ENCODE peak calls at places on chromosomes 5 and 9, in eight cellular contexts. K, R, S, E, W, M, Z and J are unnamed samples.

GRCh38 chr5:106020889-106021288 is 1649.8 kb downstream of the EFNA5 start:
- DNase-seq in K (no peak), S (no peak), R (no peak), Z (no peak), M (no peak), E (no peak), W (no peak), J (no peak)

GRCh38 chr9:90300901-90301688 is 341.5 kb downstream of the DIRAS2 start:
- DNase-seq in Z (peak; percentile 59), R (no peak), S (no peak), E (no peak), W (no peak), M (peak; percentile 82), K (no peak), J (peak; percentile 27)

GRCh38 chr9:121326130-121326838 is 43.8 kb downstream of the STOM start:
- DNase-seq in W (peak; percentile 95), R (peak; percentile 80), E (peak; percentile 87), K (peak; percentile 56), M (no peak), Z (no peak), S (no peak), J (peak; percentile 43)

GRCh38 chr9:135344915-135345500 is 134.6 kb upstream of the PPP1R26 start:
- DNase-seq in E (no peak), W (no peak), Z (no peak), K (no peak), R (no peak), M (no peak), S (no peak), J (no peak)

GRCh38 chr5:169495252-169495548 is 88.4 kb upstream of the SPDL1 start:
- DNase-seq in W (no peak), R (no peak), S (no peak), Z (no peak), E (no peak), M (no peak), K (no peak), J (no peak)

GRCh38 chr9:121686930-121687541 is 35.6 kb downstream of the DAB2IP start:
- DNase-seq in R (peak; percentile 87), S (no peak), K (peak; percentile 87), E (peak; percentile 69), W (no peak), M (peak; percentile 79), Z (peak; percentile 43), J (peak; percentile 87)

GRCh38 chr9:106441283-106441682 is 421.7 kb upstream of the ZNF462 start:
- DNase-seq in W (no peak), R (no peak), E (no peak), M (no peak), S (no peak), K (no peak), Z (no peak), J (no peak)

GRCh38 chr5:150515446-150515845 is 7.5 kb downstream of the NDST1 start:
- DNase-seq in W (no peak), K (no peak), R (no peak), E (no peak), Z (no peak), S (no peak), M (no peak), J (no peak)

GRCh38 chr5:2238732-2239131 is 356.0 kb upstream of the IRX4 start:
- DNase-seq in Z (no peak), M (no peak), R (no peak), E (no peak), K (no peak), S (no peak), W (no peak), J (no peak)

GRCh38 chr5:38265546-38266179 is 7.3 kb downstream of the EGFLAM start:
- DNase-seq in K (peak; percentile 65), S (no peak), E (peak; percentile 48), M (peak; percentile 51), Z (peak; percentile 19), R (peak; percentile 87), W (no peak), J (peak; percentile 61)

GRCh38 chr5:125043781-125044391 is 297.4 kb upstream of the ZNF608 start:
- DNase-seq in K (no peak), M (peak; percentile 40), S (no peak), R (peak; percentile 80), W (no peak), E (no peak), Z (peak; percentile 6), J (peak; percentile 32)

GRCh38 chr5:82018462-82018861 is 46.6 kb downstream of the ATG10 start:
- DNase-seq in S (no peak), M (no peak), E (no peak), W (no peak), Z (no peak), R (peak; percentile 23), K (no peak), J (no peak)

GRCh38 chr5:3827624-3828023 is 232.0 kb downstream of the IRX1 start:
- DNase-seq in R (no peak), E (no peak), Z (no peak), M (no peak), W (no peak), K (no peak), S (no peak), J (no peak)

GRCh38 chr5:75306746-75307145 is 30.3 kb upstream of the HMGCR start:
- DNase-seq in S (no peak), M (no peak), K (no peak), E (no peak), R (no peak), Z (no peak), W (no peak), J (no peak)

GRCh38 chr9:105385372-105385985 is 62.4 kb upstream of the FSD1L start:
- DNase-seq in K (no peak), E (no peak), M (no peak), Z (no peak), W (no peak), R (peak; percentile 64), S (no peak), J (no peak)

GRCh38 chr5:51382759-51383493 is at the start of gene ISL1:
- DNase-seq in R (peak; percentile 84), W (no peak), E (no peak), M (peak; percentile 21), K (peak; percentile 33), Z (peak; percentile 57), S (no peak), J (peak; percentile 94)

GRCh38 chr9:121742923-121743322 is 91.5 kb downstream of the DAB2IP start:
- DNase-seq in M (no peak), Z (no peak), W (no peak), K (no peak), E (no peak), S (no peak), R (no peak), J (no peak)

GRCh38 chr9:101639301-101639700 is 44.5 kb upstream of the PPP3R2 start:
- DNase-seq in Z (no peak), K (no peak), W (no peak), E (no peak), M (no peak), R (no peak), S (no peak), J (no peak)

GRCh38 chr9:32524558-32525461 is 1.2 kb downstream of the RIGI start:
- DNase-seq in Z (no peak), E (no peak), W (no peak), S (no peak), M (no peak), R (peak; percentile 38), K (no peak), J (peak; percentile 71)

GRCh38 chr5:121596882-121597281 is 254.8 kb upstream of the FTMT start:
- DNase-seq in W (no peak), M (no peak), E (no peak), S (no peak), K (no peak), R (no peak), Z (no peak), J (no peak)

GRCh38 chr5:1666812-1667588 is 132.6 kb downstream of the MRPL36 start:
- DNase-seq in M (peak; percentile 58), R (peak; percentile 71), Z (no peak), S (no peak), W (no peak), K (peak; percentile 83), E (no peak), J (peak; percentile 47)

DNA sequence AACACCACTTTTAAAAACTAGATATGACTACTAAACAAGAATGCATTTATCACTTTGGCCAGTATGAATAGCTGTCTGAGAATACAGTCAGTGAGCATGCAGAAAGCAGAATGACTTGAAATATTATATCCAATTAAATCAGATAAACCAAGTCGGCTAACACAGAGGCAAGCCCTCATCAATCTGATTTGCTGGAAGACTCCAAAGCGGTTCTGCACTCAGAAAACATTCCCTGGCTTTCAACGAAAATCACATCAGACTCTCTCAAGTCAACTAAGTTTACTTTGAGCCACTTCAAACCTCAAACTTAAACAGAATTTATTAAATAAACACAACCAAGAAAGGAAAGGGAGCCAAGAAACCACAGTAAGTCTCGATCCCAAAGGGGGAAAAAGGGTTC is 1.4 kb downstream of the MYO10 start:
- DNase-seq in R (peak; percentile 38), W (no peak), S (no peak), M (no peak), E (no peak), K (no peak), Z (no peak), J (no peak)
- H3K4me3 ChIP-seq in R (peak overlapping the region; percentile 81), W (peak overlapping the region; percentile 92), S (peak overlapping the region; percentile 83), M (peak overlapping the region; percentile 89), E (peak overlapping the region; percentile 70), K (peak overlapping the region; percentile 56), Z (peak overlapping the region; percentile 81), J (peak overlapping the region; percentile 67)

GRCh38 chr5:58968350-58968749 is 385.5 kb downstream of the RAB3C start:
- DNase-seq in W (no peak), K (no peak), Z (no peak), E (no peak), R (no peak), S (no peak), M (no peak), J (no peak)
- TF ChIP-seq POLR2A in W (no peak), K (no peak), Z (no peak), E (no peak), R (no peak), S (no peak), M (no peak), J (no peak)

GRCh38 chr5:138439537-138440225 is 824 bp downstream of the REEP2 start:
- DNase-seq in M (no peak), E (no peak), Z (no peak), S (no peak), R (no peak), W (no peak), K (peak; percentile 40), J (no peak)
- H3K4me3 ChIP-seq in M (peak overlapping the region; percentile 57), E (peak overlapping the region; percentile 45), Z (peak overlapping the region; percentile 36), S (peak overlapping the region; percentile 27), R (peak overlapping the region; percentile 54), W (peak overlapping the region; percentile 54), K (peak overlapping the region; percentile 29), J (peak overlapping the region; percentile 50)

GRCh38 chr5:76717222-76718083 is 1.5 kb downstream of the F2R start:
- DNase-seq in M (no peak), K (no peak), E (no peak), Z (no peak), S (no peak), R (no peak), W (no peak), J (no peak)

GRCh38 chr5:76716456-76717157 is 681 bp downstream of the F2R start:
- DNase-seq in K (no peak), W (no peak), E (no peak), M (no peak), Z (no peak), R (peak; percentile 61), S (no peak), J (no peak)

GRCh38 chr5:76714771-76715483 is 999 bp upstream of the F2R start:
- DNase-seq in S (no peak), K (peak; percentile 31), Z (no peak), M (peak; percentile 30), R (peak; percentile 46), W (no peak), E (no peak), J (no peak)

GRCh38 chr5:76715484-76715733 is 517 bp upstream of the F2R start:
- DNase-seq in R (no peak), E (no peak), Z (no peak), K (no peak), S (no peak), M (no peak), W (no peak), J (no peak)

GRCh38 chr5:76715734-76716455 is at the start of gene F2R:
- DNase-seq in S (no peak), W (no peak), M (peak; percentile 79), Z (no peak), K (peak; percentile 59), E (no peak), R (peak; percentile 72), J (peak; percentile 38)
- TF ChIP-seq POLR2A in S (peak; percentile 13), W (no peak), M (peak; percentile 30), Z (no peak), K (no peak), E (no peak), R (no peak), J (no peak)